ENCODE peak calls at places on chromosomes 5 and 9, in seven cellular contexts. N, L, J, U, Z, A and D are unnamed samples.

GRCh38 chr5:119333421-119333851 is 22.4 kb upstream of the TNFAIP8 start:
- DNase-seq in A (no peak), N (no peak), L (no peak), U (no peak), J (no peak), Z (no peak), D (no peak)

GRCh38 chr5:109688999-109689739 is 558 bp upstream of the MAN2A1 start:
- DNase-seq in L (peak), U (peak), N (peak), J (peak), A (no peak), Z (peak), D (peak)

GRCh38 chr5:94397508-94397907 is 220.9 kb downstream of the KIAA0825 start:
- DNase-seq in U (no peak), L (no peak), J (no peak), N (no peak), Z (no peak), A (no peak), D (no peak)

GRCh38 chr5:89043676-89044075 is 160.7 kb upstream of the MEF2C start:
- DNase-seq in N (no peak), Z (no peak), A (no peak), J (no peak), U (no peak), L (peak), D (peak)

GRCh38 chr9:89234636-89235035 is 56.0 kb upstream of the SHC3 start:
- DNase-seq in A (no peak), U (no peak), N (peak), L (peak), J (no peak), Z (no peak), D (peak)

GRCh38 chr5:14696057-14696456 is 31.5 kb downstream of the OTULIN start:
- DNase-seq in Z (no peak), A (no peak), U (no peak), L (no peak), N (no peak), J (no peak), D (peak)

GRCh38 chr9:126036881-126037291 is 289.7 kb downstream of the PBX3 start:
- DNase-seq in N (no peak), A (no peak), U (no peak), J (no peak), Z (no peak), L (no peak), D (peak)

GRCh38 chr5:133754575-133755169 is 142.3 kb upstream of the FSTL4 start:
- DNase-seq in Z (no peak), J (no peak), U (no peak), A (peak), L (peak), N (no peak), D (peak)

GRCh38 chr5:29143266-29143665 is 2050.2 kb upstream of the CDH6 start:
- DNase-seq in N (no peak), A (no peak), L (no peak), J (no peak), Z (no peak), U (no peak), D (no peak)

GRCh38 chr5:8209500-8209899 is 340.6 kb downstream of the MTRR start:
- DNase-seq in A (no peak), Z (no peak), L (no peak), J (no peak), N (no peak), U (no peak), D (no peak)

GRCh38 chr5:115758356-115758755 is 58.1 kb downstream of the CDO1 start:
- DNase-seq in Z (no peak), A (peak), L (peak), U (no peak), N (peak), J (no peak), D (peak)

GRCh38 chr9:16367605-16368424 is 502.7 kb downstream of the BNC2 start:
- DNase-seq in L (peak), A (no peak), Z (no peak), N (peak), J (no peak), U (no peak), D (peak)

GRCh38 chr9:99478469-99479027 is 256.5 kb downstream of the SEC61B start:
- DNase-seq in J (no peak), Z (no peak), A (no peak), N (no peak), L (no peak), U (no peak), D (no peak)

GRCh38 chr5:99544326-99544725 is 615.5 kb upstream of the CHD1 start:
- DNase-seq in Z (no peak), A (no peak), L (no peak), U (no peak), N (no peak), J (no peak), D (no peak)

GRCh38 chr9:109331353-109331752 is 10.5 kb upstream of the EPB41L4B start:
- DNase-seq in A (no peak), U (no peak), N (peak), L (no peak), Z (peak), J (no peak), D (peak)

GRCh38 chr5:15757635-15758034 is 257.7 kb downstream of the FBXL7 start:
- DNase-seq in N (no peak), U (no peak), L (no peak), A (no peak), Z (no peak), J (no peak), D (no peak)

GRCh38 chr9:128921881-128922763 is 1.3 kb downstream of the PHYHD1 start:
- DNase-seq in U (no peak), L (no peak), Z (no peak), A (no peak), J (no peak), N (peak), D (peak)

GRCh38 chr9:13383216-13383615 is 103.7 kb upstream of the MPDZ start:
- DNase-seq in Z (no peak), J (no peak), L (no peak), A (no peak), N (no peak), U (no peak), D (no peak)